ENCODE peak calls at places on chromosomes 6 and 20, in four cellular contexts. B, J, U and V are unnamed samples.

GRCh38 chr6:13865132-13865531 is 50.8 kb upstream of the MCUR1 start:
- DNase-seq in B (no peak), J (no peak), U (no peak), V (no peak)

GRCh38 chr6:162385980-162386379 is 341.6 kb downstream of the PRKN start:
- DNase-seq in B (no peak), J (no peak), U (no peak), V (no peak)

GRCh38 chr20:49810491-49811190 is 2.0 kb upstream of the SLC9A8 start:
- DNase-seq in B (no peak), J (no peak), U (no peak), V (no peak)

GRCh38 chr6:10402648-10403311 is 12.1 kb downstream of the TFAP2A start:
- DNase-seq in B (no peak), J (no peak), U (no peak), V (no peak)

GRCh38 chr6:12232821-12233220 is 57.3 kb upstream of the EDN1 start:
- DNase-seq in B (no peak), J (no peak), U (no peak), V (no peak)

GRCh38 chr6:38349795-38350194 is 289.9 kb downstream of the BTBD9 start:
- DNase-seq in B (no peak), J (no peak), U (no peak), V (no peak)

GRCh38 chr20:16819483-16819882 is 71.3 kb downstream of the OTOR start:
- DNase-seq in B (no peak), J (no peak), U (no peak), V (no peak)

GRCh38 chr6:140779341-140779740 is 1353.4 kb upstream of the GJE1 start:
- DNase-seq in B (no peak), J (no peak), U (no peak), V (no peak)

GRCh38 chr20:23820493-23820892 is 6.0 kb downstream of the CST2 start:
- DNase-seq in B (no peak), J (no peak), U (peak; percentile 18), V (no peak)

GRCh38 chr6:3706547-3707467 is 44.7 kb downstream of the PXDC1 start:
- DNase-seq in B (no peak), J (no peak), U (no peak), V (no peak)

GRCh38 chr6:47479156-47479541 is 1.6 kb downstream of the CD2AP start:
- DNase-seq in B (no peak), J (no peak), U (no peak), V (no peak)

GRCh38 chr6:116392158-116393032 is 21.6 kb downstream of the DSE start:
- DNase-seq in B (no peak), J (no peak), U (no peak), V (no peak)

GRCh38 chr20:44170796-44171410 is 16.1 kb downstream of the JPH2 start:
- DNase-seq in B (no peak), J (no peak), U (no peak), V (no peak)

GRCh38 chr6:161486326-161486725 is 212.5 kb upstream of the AGPAT4 start:
- DNase-seq in B (peak; percentile 38), J (no peak), U (peak; percentile 64), V (no peak)

GRCh38 chr6:5133943-5134342 is 48.8 kb downstream of the PPP1R3G start:
- DNase-seq in B (no peak), J (no peak), U (no peak), V (no peak)

GRCh38 chr6:20751293-20751946 is 217.2 kb downstream of the CDKAL1 start:
- DNase-seq in B (no peak), J (no peak), U (no peak), V (no peak)

GRCh38 chr6:15615837-15616236 is 47.0 kb downstream of the DTNBP1 start:
- DNase-seq in B (no peak), J (no peak), U (no peak), V (no peak)

GRCh38 chr6:827431-827830 is 134.5 kb upstream of the EXOC2 start:
- DNase-seq in B (no peak), J (no peak), U (no peak), V (no peak)

GRCh38 chr6:35804996-35805736 is at the start of gene LHFPL5:
- DNase-seq in B (peak; percentile 46), J (no peak), U (no peak), V (peak; percentile 49)

GRCh38 chr6:134161036-134161435 is 108.6 kb upstream of the SLC2A12 start:
- DNase-seq in B (no peak), J (no peak), U (no peak), V (no peak)

GRCh38 chr20:38447251-38447661 is 12.1 kb upstream of the SNHG17 start:
- DNase-seq in B (no peak), J (no peak), U (no peak), V (no peak)

GRCh38 chr20:58667975-58668374 is 16.9 kb downstream of the STX16 start:
- DNase-seq in B (no peak), J (no peak), U (no peak), V (no peak)

GRCh38 chr6:12293234-12293930 is 3.2 kb downstream of the EDN1 start:
- DNase-seq in B (no peak), J (no peak), U (no peak), V (no peak)

GRCh38 chr6:32838114-32838958 is at the start of gene TAP2:
- DNase-seq in B (peak; percentile 97), J (peak; percentile 96), U (peak; percentile 88), V (peak; percentile 98)
- H3K4me1 ChIP-seq in B (no peaks in the 10 kb centered on the region), J (peaks cover 27% of the 10 kb centered on the region), U (peaks cover 8% of the 10 kb centered on the region), V (peaks cover 27% of the 10 kb centered on the region)

GRCh38 chr6:41071923-41072835 is at the start of gene OARD1:
- DNase-seq in B (peak; percentile 100), J (peak; percentile 97), U (peak; percentile 98), V (peak; percentile 99)

GRCh38 chr6:41073968-41074691 is 1.4 kb downstream of the NFYA start:
- DNase-seq in B (no peak), J (no peak), U (no peak), V (no peak)

GRCh38 chr6:41073203-41073967 is 611 bp downstream of the NFYA start:
- DNase-seq in B (peak; percentile 91), J (peak; percentile 63), U (peak; percentile 71), V (peak; percentile 93)

GRCh38 chr6:41072836-41073202 is at the start of gene NFYA:
- DNase-seq in B (no peak), J (peak; percentile 99), U (no peak), V (peak; percentile 100)

DNA sequence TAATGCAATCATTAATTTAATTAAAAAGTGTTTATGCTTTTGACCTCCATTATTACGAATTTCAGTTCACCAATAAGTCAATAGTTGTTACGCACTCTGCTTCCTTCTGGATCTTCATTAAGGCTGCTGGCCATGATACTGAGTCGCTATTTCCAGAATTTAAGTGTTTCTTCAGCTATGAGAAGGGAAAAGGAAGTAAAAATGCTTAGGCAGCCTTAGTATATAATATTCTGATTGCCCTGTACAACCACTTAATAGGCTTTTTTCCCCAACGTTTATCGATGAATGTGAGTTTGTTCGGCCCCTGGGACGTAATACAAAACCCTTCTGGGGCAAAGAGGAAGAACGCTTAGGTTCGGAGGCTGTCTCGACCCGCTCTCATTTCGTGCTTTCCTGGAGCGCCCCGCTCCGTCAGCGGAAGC is 644 bp downstream of the OARD1 start:
- DNase-seq in B (no peak), J (no peak), U (no peak), V (no peak)
- H3K4me3 ChIP-seq in B (peak overlapping the region; percentile 31), J (peak overlapping the region; percentile 81), U (peak overlapping the region; percentile 82), V (peak overlapping the region; percentile 94)

DNA sequence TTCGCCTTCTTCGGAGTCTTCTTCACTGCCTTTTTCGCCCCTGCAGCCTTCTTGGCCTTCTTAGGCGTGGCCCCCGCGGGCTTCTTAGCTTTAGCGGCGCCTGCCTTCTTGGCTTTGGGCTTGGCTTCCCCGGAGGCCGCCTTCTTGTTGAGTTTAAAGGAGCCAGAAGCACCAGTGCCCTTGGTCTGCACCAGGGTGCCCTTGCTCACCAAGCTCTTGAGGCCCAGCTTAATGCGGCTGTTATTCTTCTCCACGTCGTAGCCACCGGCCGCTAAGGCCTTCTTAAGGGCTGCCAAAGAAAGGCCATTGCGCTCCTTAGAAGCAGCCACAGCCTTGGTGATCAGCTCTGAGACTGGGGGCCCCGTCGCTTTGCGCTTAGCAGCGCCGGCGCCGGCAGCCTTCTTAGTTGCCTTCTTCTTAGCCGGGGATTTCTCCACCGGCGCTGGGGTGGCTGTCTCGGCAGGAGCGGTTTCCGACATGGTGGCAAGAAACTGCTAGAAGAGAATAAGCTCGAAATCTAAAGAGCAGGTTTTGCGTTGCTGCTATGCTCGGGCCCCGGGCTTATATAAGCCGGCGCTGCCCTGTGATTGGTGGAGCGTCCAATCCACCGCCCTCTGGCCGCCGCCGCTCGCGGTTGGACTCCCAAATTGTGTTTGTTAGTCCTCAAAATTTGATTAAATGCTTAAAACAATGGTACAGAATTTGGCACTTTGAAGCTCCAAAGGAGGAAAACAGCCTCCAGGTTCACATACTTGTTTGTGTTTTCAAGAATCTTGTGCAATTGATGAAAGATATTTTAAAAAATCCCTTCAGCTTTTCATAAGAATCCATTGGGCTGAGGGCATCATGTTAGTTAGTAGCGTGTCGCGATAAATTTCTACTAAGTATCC is 44.9 kb downstream of the OR2B2 start:
- DNase-seq in B (peak; percentile 75), J (no peak), U (peak; percentile 61), V (peak; percentile 82)
- TF ChIP-seq POLR2A in B (no peak), J (peak; percentile 36), U (peak; percentile 22), V (peak; percentile 70)

GRCh38 chr6:104166055-104166668 is 693.6 kb downstream of the HACE1 start:
- DNase-seq in B (no peak), J (no peak), U (no peak), V (no peak)
- H3K4me1 ChIP-seq in B (no peaks in the 10 kb centered on the region), J (no peaks in the 10 kb centered on the region), U (no peaks in the 10 kb centered on the region), V (no peaks in the 10 kb centered on the region)